ENCODE peak calls at places on chromosomes 2 and 18, in ten cellular contexts. M is H1, N is sigmoid colon, Q is transverse colon, A is GM12878, G is A549, V is ovary, R is SK-N-SH, F is stomach, Y is K562. S is an unnamed sample.

GRCh38 chr2:69917854-69918253 is 2.9 kb downstream of the MXD1 start:
- DNase-seq in A (no peak), N (no peak), Y (peak; percentile 16), R (no peak), V (no peak), G (peak; percentile 45), M (no peak), F (no peak), Q (no peak), S (no peak)

GRCh38 chr2:232232915-232233314 is 145.6 kb upstream of the ALPP start:
- DNase-seq in G (no peak), R (no peak), N (no peak), V (no peak), M (no peak), F (no peak), Y (no peak), A (no peak), Q (no peak), S (no peak)

GRCh38 chr2:228541794-228542193 is 360.3 kb upstream of the SPHKAP start:
- DNase-seq in A (no peak), F (no peak), V (no peak), N (no peak), G (no peak), Y (no peak), R (no peak), M (no peak), Q (no peak), S (no peak)

GRCh38 chr2:227411320-227411989 is 23.7 kb upstream of the SCYGR1 start:
- DNase-seq in R (no peak), M (no peak), A (peak; percentile 94), V (no peak), F (no peak), G (peak; percentile 68), Y (no peak), N (no peak), Q (no peak), S (no peak)

GRCh38 chr2:96099861-96100798 is 16.2 kb downstream of the ADRA2B start:
- DNase-seq in Y (no peak), M (peak; percentile 50), V (peak; percentile 12), G (no peak), R (peak; percentile 23), Q (peak; percentile 3), N (peak; percentile 45), F (no peak), A (no peak), S (no peak)

GRCh38 chr2:240197439-240198139 is 57.1 kb upstream of the OTOS start:
- DNase-seq in N (peak; percentile 38), A (no peak), Y (no peak), M (no peak), R (no peak), G (no peak), Q (no peak), V (no peak), F (peak; percentile 15), S (no peak)

GRCh38 chr18:51257150-51257549 is 59.7 kb upstream of the MEX3C start:
- DNase-seq in V (no peak), R (no peak), G (no peak), Y (no peak), Q (no peak), A (no peak), F (no peak), M (no peak), N (no peak), S (no peak)

GRCh38 chr2:20049631-20050030 is 1.8 kb downstream of the LAPTM4A start:
- DNase-seq in Y (no peak), Q (no peak), F (no peak), M (no peak), A (no peak), G (no peak), R (no peak), V (no peak), N (no peak), S (peak; percentile 22)

GRCh38 chr2:105929506-105929905 is 184.8 kb downstream of the NCK2 start:
- DNase-seq in Y (no peak), N (no peak), V (no peak), Q (peak; percentile 21), F (peak; percentile 26), M (no peak), G (no peak), A (no peak), R (peak; percentile 46), S (no peak)

GRCh38 chr18:9898792-9899549 is 13.2 kb downstream of the TXNDC2 start:
- DNase-seq in R (no peak), F (no peak), A (no peak), Q (no peak), Y (peak; percentile 75), N (no peak), M (no peak), G (peak; percentile 82), V (no peak), S (no peak)

GRCh38 chr2:239111401-239112100 is 263.7 kb downstream of the TWIST2 start:
- DNase-seq in F (peak; percentile 36), N (peak; percentile 87), Q (no peak), Y (no peak), M (no peak), A (no peak), V (peak; percentile 57), G (no peak), R (no peak), S (no peak)

GRCh38 chr2:170216415-170216814 is 38.5 kb downstream of the MYO3B start:
- DNase-seq in F (no peak), Y (no peak), V (no peak), Q (no peak), R (no peak), M (no peak), N (no peak), A (no peak), G (no peak), S (no peak)

GRCh38 chr2:170212625-170213280 is 34.8 kb downstream of the MYO3B start:
- DNase-seq in N (no peak), F (no peak), A (peak; percentile 64), V (no peak), M (no peak), Y (no peak), G (no peak), Q (no peak), R (no peak), S (no peak)

GRCh38 chr2:170215019-170215418 is 37.1 kb downstream of the MYO3B start:
- DNase-seq in G (no peak), N (no peak), Y (no peak), M (no peak), Q (no peak), A (no peak), V (no peak), R (no peak), F (no peak), S (no peak)

GRCh38 chr2:170213651-170214050 is 35.7 kb downstream of the MYO3B start:
- DNase-seq in G (no peak), Y (no peak), R (no peak), F (no peak), N (no peak), M (no peak), A (no peak), Q (no peak), V (no peak), S (no peak)

DNA sequence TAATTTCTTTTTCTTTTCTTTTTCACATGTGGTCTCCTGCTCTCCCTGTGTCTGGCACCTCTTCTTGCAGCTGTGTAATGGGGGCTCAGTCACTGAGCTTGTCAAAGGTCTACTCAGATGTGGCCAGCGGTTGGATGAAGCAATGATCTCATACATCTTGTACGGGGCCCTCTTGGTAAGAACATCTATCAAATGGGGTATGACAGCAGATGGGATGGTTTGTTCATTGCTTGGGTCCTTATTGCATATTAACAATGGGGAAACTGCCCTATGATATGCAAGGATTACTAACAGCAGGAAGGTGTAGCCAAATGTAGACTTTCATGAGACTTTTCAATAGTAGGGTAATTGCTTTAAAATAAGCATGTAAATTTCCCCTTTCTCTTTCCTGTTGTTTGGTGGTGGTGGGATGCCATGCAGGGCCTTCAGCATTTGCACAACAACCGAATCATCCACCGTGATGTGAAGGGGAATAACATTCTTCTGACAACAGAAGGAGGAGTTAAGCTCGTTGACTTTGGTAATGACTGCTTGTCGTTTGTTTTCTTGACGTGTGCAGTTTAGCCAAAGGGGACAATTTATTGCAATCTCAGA is 36.5 kb downstream of the MYO3B start:
- DNase-seq in Q (no peak), G (no peak), A (peak; percentile 82), F (no peak), N (no peak), R (no peak), M (peak; percentile 47), Y (no peak), V (no peak), S (no peak)
- TF ChIP-seq EP300 in Q (no peak), G (no peak), A (no peak), F (no peak), N (no peak), R (no peak), M (no peak), Y (no peak), V (no peak), S (no peak)

GRCh38 chr2:102235491-102235890 is 48.7 kb downstream of the IL1RL2 start:
- DNase-seq in N (no peak), G (peak; percentile 42), F (no peak), V (no peak), M (peak; percentile 51), A (no peak), R (no peak), Y (peak; percentile 41), Q (no peak), S (no peak)
- TF ChIP-seq EP300 in N (no peak), G (no peak), F (no peak), V (no peak), M (no peak), A (no peak), R (no peak), Y (no peak), Q (no peak), S (no peak)

GRCh38 chr2:122251153-122251552 is 495.7 kb downstream of the TSN start:
- DNase-seq in F (no peak), V (no peak), R (no peak), A (no peak), Y (no peak), G (no peak), M (no peak), Q (no peak), N (no peak), S (no peak)

GRCh38 chr2:122261923-122262322 is 506.5 kb downstream of the TSN start:
- DNase-seq in G (no peak), V (no peak), Q (no peak), R (no peak), M (no peak), A (no peak), Y (no peak), F (no peak), N (no peak), S (no peak)

DNA sequence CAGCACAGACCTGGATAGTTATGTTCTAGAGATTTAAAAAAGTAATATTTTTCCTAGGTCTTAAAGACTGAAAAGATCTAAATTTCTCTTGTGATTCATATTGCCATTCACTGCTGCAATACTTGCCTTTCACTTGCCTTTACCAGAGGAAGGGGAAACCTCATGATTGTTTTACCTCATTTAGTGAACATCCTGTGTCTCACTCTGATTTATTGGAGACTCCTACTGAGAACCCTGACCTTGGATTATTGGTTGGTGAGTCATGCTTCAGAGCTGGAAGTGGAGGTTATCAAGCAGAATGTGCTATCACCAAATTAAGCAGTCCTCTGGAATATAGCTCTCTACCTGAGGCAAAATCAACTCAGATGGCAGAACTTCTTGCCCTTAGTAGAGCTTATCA is 500.5 kb downstream of the TSN start:
- DNase-seq in N (no peak), M (no peak), R (no peak), A (no peak), Q (no peak), G (no peak), Y (no peak), V (no peak), F (no peak), S (no peak)
- TF ChIP-seq EP300 in N (no peak), M (no peak), R (no peak), A (no peak), Q (no peak), G (no peak), Y (no peak), V (no peak), F (no peak), S (no peak)

GRCh38 chr2:15334650-15335326 is 226.3 kb downstream of the NBAS start:
- DNase-seq in A (no peak), R (no peak), V (no peak), G (no peak), Q (no peak), Y (no peak), F (no peak), N (no peak), M (no peak), S (no peak)
- TF ChIP-seq EP300 in A (no peak), R (no peak), V (no peak), G (no peak), Q (no peak), Y (no peak), F (no peak), N (no peak), M (no peak), S (no peak)

S was measured in tibial nerve.